ENCODE peak calls at places on chromosomes 7 and 10, in eight cellular contexts. M is IMR-90, Q is endothelial cell of umbilical vein, R is neural progenitor cell, V is fibroblast of lung, U is kidney, N is HCT116, I is mammary epithelial cell. S is an unnamed sample.

GRCh38 chr10:113492181-113492580 is 60.7 kb upstream of the HABP2 start:
- DNase-seq in M (no peak), U (no peak), N (no peak), V (no peak), R (no peak), Q (no peak), I (no peak), S (no peak)

GRCh38 chr7:105782391-105783063 is 93.9 kb downstream of the ATXN7L1 start:
- DNase-seq in I (peak), V (peak), M (peak), Q (peak), U (no peak), R (no peak), N (no peak), S (no peak)

GRCh38 chr7:26149391-26149977 is 2.5 kb upstream of the NFE2L3 start:
- DNase-seq in V (no peak), I (no peak), M (no peak), N (no peak), R (no peak), U (no peak), Q (no peak), S (no peak)

GRCh38 chr10:127952918-127953317 is 46.0 kb downstream of the PTPRE start:
- DNase-seq in Q (no peak), M (no peak), R (no peak), N (no peak), U (no peak), I (no peak), V (no peak), S (no peak)

GRCh38 chr7:92854501-92855238 is 18.3 kb upstream of the CDK6 start:
- DNase-seq in M (no peak), N (no peak), I (no peak), U (no peak), R (no peak), Q (peak), V (no peak), S (no peak)

GRCh38 chr7:45048748-45049147 is 40.0 kb downstream of the NACAD start:
- DNase-seq in Q (no peak), N (no peak), M (no peak), U (no peak), V (peak), I (peak), R (no peak), S (no peak)

GRCh38 chr10:74047871-74048270 is 50.0 kb downstream of the VCL start:
- DNase-seq in U (no peak), I (no peak), R (no peak), M (peak), V (peak), N (no peak), Q (no peak), S (no peak)

GRCh38 chr10:95208702-95209391 is 14.8 kb downstream of the ACSM6 start:
- DNase-seq in V (no peak), I (no peak), R (no peak), Q (peak), N (peak), M (no peak), U (no peak), S (no peak)

GRCh38 chr10:106242301-106242700 is 922.2 kb downstream of the SORCS1 start:
- DNase-seq in U (no peak), V (no peak), Q (no peak), M (no peak), N (no peak), R (no peak), I (no peak), S (no peak)

GRCh38 chr7:63899691-63900393 is 98.8 kb upstream of the ZNF722 start:
- DNase-seq in N (no peak), M (no peak), U (peak), Q (no peak), V (no peak), I (no peak), R (no peak), S (peak)

GRCh38 chr7:46908770-46909169 is 673.1 kb downstream of the TNS3 start:
- DNase-seq in V (peak), R (no peak), M (peak), U (no peak), N (no peak), I (peak), Q (peak), S (no peak)

GRCh38 chr10:124293641-124294449 is 124.9 kb downstream of the OAT start:
- DNase-seq in V (no peak), U (no peak), N (no peak), M (no peak), R (no peak), Q (no peak), I (no peak), S (no peak)

GRCh38 chr7:128017880-128018845 is 13.1 kb downstream of the LRRC4 start:
- DNase-seq in M (peak), Q (peak), R (no peak), N (no peak), V (peak), U (no peak), I (peak), S (no peak)

GRCh38 chr7:29154076-29154475 is 7.7 kb upstream of the CPVL start:
- DNase-seq in M (no peak), Q (no peak), R (no peak), N (no peak), I (peak), V (no peak), U (no peak), S (no peak)

GRCh38 chr10:22681301-22681700 is 33.1 kb downstream of the PIP4K2A start:
- DNase-seq in R (no peak), I (no peak), V (no peak), M (no peak), U (no peak), N (no peak), Q (no peak), S (no peak)

GRCh38 chr10:110502851-110503301 is 5.2 kb downstream of the DUSP5 start:
- DNase-seq in N (no peak), V (peak), U (no peak), R (no peak), Q (peak), I (peak), M (peak), S (peak)

GRCh38 chr10:97333351-97333600 is 1.3 kb downstream of the FRAT2 start:
- DNase-seq in R (peak), Q (peak), N (no peak), V (peak), I (no peak), U (no peak), M (peak), S (peak)

DNA sequence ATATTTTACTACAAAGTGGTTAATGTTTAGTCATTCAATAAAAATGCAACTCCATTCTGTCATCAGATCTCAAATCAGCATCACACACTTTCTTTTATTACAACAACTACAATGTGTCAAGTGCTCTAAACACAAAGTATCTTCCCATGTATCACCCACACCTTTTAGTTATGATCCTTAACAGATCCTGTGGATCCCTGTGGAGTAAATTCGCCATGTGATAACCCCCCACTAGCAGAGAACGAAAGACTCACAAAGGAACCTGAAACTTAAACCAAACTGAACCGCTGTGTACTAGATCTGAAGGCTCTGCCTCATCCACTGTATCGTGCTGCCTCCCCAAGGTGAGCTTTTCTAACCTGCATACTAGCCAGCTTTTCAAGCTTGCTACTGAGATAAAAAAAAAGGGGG is 1.8 kb downstream of the DPY19L1 start:
- DNase-seq in R (peak), I (peak), U (no peak), N (peak), V (peak), Q (peak), M (peak), S (peak)
- TF ChIP-seq CTCF in R (peak), I (peak), U (peak), N (peak), V (no peak), Q (no peak), M (peak), S (no peak)

GRCh38 chr7:33722383-33723096 is 182.8 kb upstream of the BMPER start:
- DNase-seq in R (peak), N (peak), I (peak), V (peak), U (no peak), M (peak), Q (peak), S (peak)
- H3K4me3 ChIP-seq in R (no peak), N (no peak), I (no peak), V (no peak), U (no peak), M (no peak), Q (no peak), S (no peak)

DNA sequence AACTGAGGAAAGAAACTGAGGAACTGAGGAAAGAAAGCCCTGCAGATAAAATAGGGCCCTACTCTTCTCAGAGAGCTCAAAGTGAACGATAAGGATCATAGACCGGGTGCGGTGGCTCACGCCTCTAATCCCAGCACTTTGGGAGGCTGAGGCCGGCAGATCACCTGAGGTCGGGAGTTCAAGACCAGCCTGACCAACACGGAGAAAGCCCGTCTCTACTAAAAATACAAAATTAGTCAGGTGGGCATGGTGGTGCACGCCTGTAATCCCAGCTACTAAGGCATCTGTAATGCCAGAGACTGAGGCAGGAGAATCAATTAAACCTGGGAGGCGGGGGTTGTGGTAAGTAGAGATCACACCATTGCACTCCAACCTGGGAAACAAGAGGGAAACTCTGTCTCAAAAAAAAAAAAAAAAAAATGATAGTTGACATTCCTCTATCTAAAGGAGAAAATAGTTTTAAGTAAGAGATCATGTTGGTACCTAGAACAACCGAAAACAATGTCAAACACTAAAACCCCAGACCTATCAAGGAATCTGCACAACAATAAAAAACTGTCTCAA is 2.5 kb downstream of the MKRN1 start:
- DNase-seq in Q (no peak), M (no peak), V (no peak), U (no peak), I (no peak), R (no peak), N (no peak), S (no peak)
- H3K9ac ChIP-seq in Q (no peak), M (no peak), V (no peak), U (no peak), I (no peak), R (no peak), N (no peak), S (peak)

DNA sequence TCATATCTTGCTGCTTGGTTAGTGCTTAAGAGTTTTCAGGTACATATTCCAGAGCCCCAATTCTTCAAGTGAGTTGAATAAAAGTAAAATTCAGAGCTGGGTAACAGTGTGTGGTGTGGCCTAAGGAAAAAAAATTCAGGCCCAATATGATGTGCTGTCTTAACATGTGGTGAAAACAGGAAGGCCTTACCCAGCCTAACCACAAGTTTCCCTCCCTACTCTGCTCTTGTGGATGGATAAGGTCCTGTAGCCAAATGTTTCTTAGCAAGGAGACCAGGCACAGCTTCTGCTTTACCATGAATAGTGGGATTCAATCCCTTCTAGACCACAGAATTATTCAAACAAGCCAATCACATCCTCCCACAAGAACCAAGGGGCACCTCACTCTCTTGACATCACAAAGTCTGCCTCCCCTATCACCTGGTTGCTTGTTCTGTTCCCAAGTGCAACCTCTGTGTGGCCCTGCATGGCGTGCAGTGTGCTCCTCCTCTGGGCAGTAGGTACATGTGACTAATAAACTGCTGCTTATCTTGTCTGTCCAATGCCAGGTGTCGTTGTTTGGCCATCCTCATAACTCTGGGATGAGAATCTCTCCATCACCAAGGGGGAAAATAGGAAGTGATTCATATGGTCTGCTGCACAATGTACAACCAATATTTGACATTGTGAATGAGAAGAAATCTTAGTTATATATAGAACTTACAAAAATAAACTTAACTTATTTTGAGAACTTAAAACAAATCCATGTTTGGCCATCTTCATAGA is 135.4 kb downstream of the INHBA start:
- DNase-seq in Q (peak), R (no peak), I (peak), N (no peak), M (peak), V (peak), U (no peak), S (no peak)
- TF ChIP-seq CTCF in Q (no peak), R (no peak), I (no peak), N (no peak), M (no peak), V (no peak), U (no peak), S (no peak)

GRCh38 chr10:70440296-70441160 is 953 bp downstream of the NODAL start:
- DNase-seq in V (no peak), R (peak), U (peak), Q (no peak), N (no peak), M (no peak), I (no peak), S (no peak)
- H3K4me3 ChIP-seq in V (no peak), R (peak), U (peak), Q (no peak), N (no peak), M (no peak), I (no peak), S (peak)

GRCh38 chr7:991729-992444 is 8.9 kb downstream of the CYP2W1 start:
- DNase-seq in I (no peak), V (no peak), Q (no peak), R (no peak), M (no peak), U (no peak), N (no peak), S (no peak)
- H3K9ac ChIP-seq in I (no peak), V (no peak), Q (no peak), R (no peak), M (no peak), U (no peak), N (no peak), S (no peak)